ENCODE peak calls at places on chromosome 21, in five cellular contexts. I is left ventricle myocardium inferior, M is astrocyte of the spinal cord, E is HFF-Myc, V is fibroblast of lung. G is an unnamed sample.

GRCh38 chr21:29334717-29335428 is 36.2 kb downstream of the BACH1 start:
- DNase-seq in V (peak; percentile 93), E (no peak), I (no peak), M (peak; percentile 92), G (peak; percentile 69)

GRCh38 chr21:15667010-15667409 is 62.8 kb upstream of the USP25 start:
- DNase-seq in E (no peak), I (no peak), M (peak; percentile 49), V (peak; percentile 66), G (peak; percentile 72)

GRCh38 chr21:44428281-44428942 is 26.9 kb upstream of the LRRC3 start:
- DNase-seq in E (no peak), V (no peak), I (no peak), M (no peak), G (no peak)

GRCh38 chr21:31128234-31128633 is 90.0 kb upstream of the KRTAP19-8 start:
- DNase-seq in M (peak; percentile 5), V (no peak), E (no peak), I (no peak), G (no peak)

GRCh38 chr21:39611547-39612190 is 1.1 kb upstream of the B3GALT5 start:
- DNase-seq in E (no peak), M (no peak), I (no peak), V (no peak), G (no peak)

GRCh38 chr21:14557413-14557812 is 11.3 kb upstream of the SAMSN1 start:
- DNase-seq in E (no peak), I (no peak), M (no peak), V (no peak), G (no peak)

GRCh38 chr21:30463713-30464112 is 16.5 kb downstream of the KRTAP19-1 start:
- DNase-seq in M (no peak), I (no peak), E (no peak), V (no peak), G (no peak)

GRCh38 chr21:17793271-17793670 is 25.9 kb downstream of the C21orf91 start:
- DNase-seq in E (no peak), M (no peak), V (no peak), I (no peak), G (no peak)

GRCh38 chr21:25509862-25510261 is 97.4 kb downstream of the MRPL39 start:
- DNase-seq in V (no peak), I (no peak), E (no peak), M (no peak), G (no peak)

GRCh38 chr21:38989745-38990423 is 184.2 kb downstream of the ETS2 start:
- DNase-seq in V (peak; percentile 85), E (peak; percentile 79), M (peak; percentile 95), I (no peak), G (peak; percentile 89)

GRCh38 chr21:32383812-32384211 is 9.0 kb downstream of the URB1 start:
- DNase-seq in V (no peak), I (no peak), M (no peak), E (no peak), G (no peak)

GRCh38 chr21:17048974-17049373 is 463.9 kb upstream of the CXADR start:
- DNase-seq in V (no peak), E (no peak), M (no peak), I (no peak), G (no peak)

GRCh38 chr21:15309721-15310120 is 244.9 kb upstream of the NRIP1 start:
- DNase-seq in E (no peak), V (no peak), M (no peak), I (peak; percentile 80), G (peak; percentile 59)

GRCh38 chr21:19900149-19900548 is 1098.1 kb upstream of the NCAM2 start:
- DNase-seq in V (no peak), M (no peak), I (no peak), E (no peak), G (no peak)

GRCh38 chr21:18228060-18228739 is 16.4 kb upstream of the CHODL start:
- DNase-seq in M (no peak), V (no peak), E (no peak), I (no peak), G (no peak)

GRCh38 chr21:14766241-14766640 is 220.1 kb upstream of the SAMSN1 start:
- DNase-seq in M (no peak), E (no peak), I (no peak), V (no peak), G (no peak)

GRCh38 chr21:25571726-25572121 is 35.6 kb downstream of the MRPL39 start:
- DNase-seq in V (no peak), M (no peak), I (no peak), E (no peak), G (no peak)

GRCh38 chr21:43697758-43698643 is 20.9 kb upstream of the PDXK start:
- DNase-seq in I (no peak), M (peak; percentile 29), E (no peak), V (peak; percentile 27), G (peak; percentile 34)

GRCh38 chr21:38669186-38669585 is 136.5 kb upstream of the ETS2 start:
- DNase-seq in M (peak; percentile 41), I (no peak), V (peak; percentile 37), E (no peak), G (peak; percentile 60)

GRCh38 chr21:45670731-45671130 is 27.2 kb downstream of the PCBP3 start:
- DNase-seq in E (no peak), M (no peak), V (no peak), I (no peak), G (no peak)
- H3K4me3 ChIP-seq in E (no peak overlapping the region), M (no peak overlapping the region), V (no peak overlapping the region), I (no peak overlapping the region), G (no peak overlapping the region)

GRCh38 chr21:36702622-36702968 is 3.7 kb downstream of the SIM2 start:
- DNase-seq in E (no peak), V (no peak), I (no peak), M (no peak), G (no peak)
- H3K4me3 ChIP-seq in E (no peak overlapping the region), V (no peak overlapping the region), I (no peak overlapping the region), M (no peak overlapping the region), G (no peak overlapping the region)

DNA sequence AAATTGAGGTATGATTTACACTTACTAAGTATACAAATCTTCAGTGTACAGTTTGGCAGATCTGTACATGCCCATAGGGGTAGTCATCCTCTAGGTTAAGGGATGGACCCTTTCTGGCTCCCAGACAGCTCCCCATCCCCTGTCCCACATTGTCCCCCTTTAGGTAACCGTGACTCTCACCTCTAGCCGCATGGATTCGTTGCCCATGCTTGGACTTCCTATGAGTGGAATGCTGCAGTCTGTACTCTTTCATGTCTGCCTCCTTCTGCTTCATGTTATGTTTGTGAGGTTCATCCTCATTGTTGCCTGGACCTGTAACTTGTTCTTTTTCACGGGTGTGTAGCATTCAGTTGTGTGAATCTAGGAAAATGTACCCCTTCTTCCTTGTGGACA is 20.3 kb downstream of the SLC37A1 start:
- DNase-seq in V (no peak), E (no peak), I (no peak), M (no peak), G (no peak)
- H3K4me3 ChIP-seq in V (no peak overlapping the region), E (no peak overlapping the region), I (no peak overlapping the region), M (no peak overlapping the region), G (no peak overlapping the region)

GRCh38 chr21:34031835-34032370 is 41.5 kb upstream of the MRPS6 start:
- DNase-seq in I (no peak), E (no peak), M (no peak), V (no peak), G (no peak)
- H3K4me3 ChIP-seq in I (no peak overlapping the region), E (no peak overlapping the region), M (no peak overlapping the region), V (no peak overlapping the region), G (no peak overlapping the region)

G was measured in fibroblast of pulmonary artery.